ENCODE peak calls at places on chromosome 11, in ten cellular contexts. T is activated CD4-positive, CD25-positive, alpha-beta regulatory T cell; W is neural crest cell; P is brain pericyte; G is NCI-H2081; S is neuronal stem cell; L is cardiac fibroblast; I is endothelial cell; V is right atrium auricular region; R is lung microvascular endothelial cell. H is an unnamed sample.

GRCh38 chr11:77467233-77467632 is 6.7 kb downstream of the PAK1 start:
- DNase-seq in T (no peak), W (no peak), P (no peak), G (no peak), S (no peak), L (peak), I (no peak), V (no peak), R (no peak), H (no peak)

GRCh38 chr11:111733009-111733408 is 33.2 kb downstream of the PPP2R1B start:
- DNase-seq in T (no peak), W (no peak), P (no peak), G (no peak), S (no peak), L (peak), I (no peak), V (peak), R (peak), H (no peak)

GRCh38 chr11:86637976-86638375 is 34.4 kb downstream of the ME3 start:
- DNase-seq in T (no peak), W (no peak), P (no peak), G (no peak), S (no peak), L (peak), I (no peak), V (no peak), R (no peak), H (no peak)

GRCh38 chr11:116773203-116774112 is 671 bp upstream of the BUD13 start:
- DNase-seq in T (no peak), W (peak), P (no peak), G (no peak), S (no peak), L (peak), I (peak), V (peak), R (no peak), H (no peak)

GRCh38 chr11:44530413-44531115 is 34.9 kb upstream of the CD82 start:
- DNase-seq in T (no peak), W (no peak), P (no peak), G (no peak), S (no peak), L (peak), I (no peak), V (no peak), R (no peak), H (no peak)

GRCh38 chr11:1298695-1299492 is 10.5 kb downstream of the TOLLIP start:
- DNase-seq in T (no peak), W (no peak), P (no peak), G (no peak), S (no peak), L (peak), I (no peak), V (peak), R (no peak), H (no peak)

GRCh38 chr11:618856-619624 is 3.3 kb upstream of the IRF7 start:
- DNase-seq in T (no peak), W (no peak), P (no peak), G (no peak), S (no peak), L (no peak), I (no peak), V (no peak), R (no peak), H (no peak)

GRCh38 chr11:68798221-68798813 is 43.4 kb downstream of the CPT1A start:
- DNase-seq in T (peak), W (peak), P (no peak), G (no peak), S (peak), L (peak), I (peak), V (no peak), R (peak), H (peak)